ENCODE peak calls at places on chromosomes 1 and 21, in six cellular contexts. One of them, this sample, is unnamed.

GRCh38 chr21:34924194-34924593 is 124.9 kb downstream of the RUNX1 start:
- DNase-seq in EH: no peak
- DNase-seq in hypothalamus: no peak
- DNase-seq in RWPE1: no peak
- DNase-seq in activated naive CD4-positive, alpha-beta T cell treated with anti-CD3 and anti-CD28 coated beads for 36 hours: no peak
- DNase-seq in T-helper 1 cell: no peak
- DNase-seq in this sample: no peak

GRCh38 chr1:58823481-58824010 is 39.7 kb upstream of the JUN start:
- DNase-seq in EH: peak
- DNase-seq in hypothalamus: no peak
- DNase-seq in RWPE1: peak
- DNase-seq in activated naive CD4-positive, alpha-beta T cell treated with anti-CD3 and anti-CD28 coated beads for 36 hours: no peak
- DNase-seq in T-helper 1 cell: no peak
- DNase-seq in this sample: no peak

GRCh38 chr1:105641407-105641806 is 1415.1 kb upstream of the PRMT6 start:
- DNase-seq in EH: no peak
- DNase-seq in hypothalamus: no peak
- DNase-seq in RWPE1: no peak
- DNase-seq in activated naive CD4-positive, alpha-beta T cell treated with anti-CD3 and anti-CD28 coated beads for 36 hours: no peak
- DNase-seq in T-helper 1 cell: no peak
- DNase-seq in this sample: no peak

GRCh38 chr21:37381883-37382585 is 15.5 kb downstream of the DYRK1A start:
- DNase-seq in EH: peak
- DNase-seq in hypothalamus: no peak
- DNase-seq in RWPE1: no peak
- DNase-seq in activated naive CD4-positive, alpha-beta T cell treated with anti-CD3 and anti-CD28 coated beads for 36 hours: no peak
- DNase-seq in T-helper 1 cell: no peak
- DNase-seq in this sample: no peak

GRCh38 chr1:39230261-39231190 is 26.0 kb downstream of the MACF1 start:
- DNase-seq in EH: peak
- DNase-seq in hypothalamus: no peak
- DNase-seq in RWPE1: no peak
- DNase-seq in activated naive CD4-positive, alpha-beta T cell treated with anti-CD3 and anti-CD28 coated beads for 36 hours: peak
- DNase-seq in T-helper 1 cell: no peak
- DNase-seq in this sample: no peak

GRCh38 chr1:221174598-221174997 is 295.4 kb downstream of the HLX start:
- DNase-seq in EH: no peak
- DNase-seq in hypothalamus: no peak
- DNase-seq in RWPE1: no peak
- DNase-seq in activated naive CD4-positive, alpha-beta T cell treated with anti-CD3 and anti-CD28 coated beads for 36 hours: no peak
- DNase-seq in T-helper 1 cell: no peak
- DNase-seq in this sample: no peak

GRCh38 chr1:226108935-226109828 is 46.7 kb downstream of the H3-3A start:
- DNase-seq in EH: peak
- DNase-seq in hypothalamus: no peak
- DNase-seq in RWPE1: no peak
- DNase-seq in activated naive CD4-positive, alpha-beta T cell treated with anti-CD3 and anti-CD28 coated beads for 36 hours: no peak
- DNase-seq in T-helper 1 cell: no peak
- DNase-seq in this sample: no peak

GRCh38 chr1:34002810-34003209 is 138.9 kb downstream of the HMGB4 start:
- DNase-seq in EH: no peak
- DNase-seq in hypothalamus: no peak
- DNase-seq in RWPE1: no peak
- DNase-seq in activated naive CD4-positive, alpha-beta T cell treated with anti-CD3 and anti-CD28 coated beads for 36 hours: no peak
- DNase-seq in T-helper 1 cell: no peak
- DNase-seq in this sample: no peak

GRCh38 chr1:47438321-47439150 is 692 bp downstream of the FOXD2 start:
- DNase-seq in EH: peak
- DNase-seq in hypothalamus: no peak
- DNase-seq in RWPE1: no peak
- DNase-seq in activated naive CD4-positive, alpha-beta T cell treated with anti-CD3 and anti-CD28 coated beads for 36 hours: peak
- DNase-seq in T-helper 1 cell: no peak
- DNase-seq in this sample: peak